ENCODE peak calls at places on chromosomes 12 and 14, in six cellular contexts. I, D, H, Q, J and B are unnamed samples.
A peak's percentile ranks its signal among the peaks of the same experiment; 100 is the strongest.

GRCh38 chr12:8052679-8053078 is 13.5 kb downstream of the C3AR1 start:
- ATAC-seq in Q (no peak), J (no peak), H (peak; percentile 52), D (no peak), I (no peak), B (peak; percentile 57)

GRCh38 chr12:31815096-31815495 is 86.3 kb upstream of the AMN1 start:
- ATAC-seq in H (no peak), J (no peak), I (no peak), D (no peak), Q (no peak), B (no peak)

GRCh38 chr14:99660006-99660566 is 15.2 kb downstream of the HHIPL1 start:
- ATAC-seq in H (peak; percentile 27), I (no peak), J (no peak), D (no peak), Q (no peak), B (no peak)

GRCh38 chr12:81953541-81953940 is 194.4 kb upstream of the PPFIA2 start:
- ATAC-seq in H (no peak), D (no peak), J (no peak), I (no peak), Q (peak; percentile 61), B (no peak)

GRCh38 chr12:101799774-101800173 is 31.0 kb downstream of the GNPTAB start:
- ATAC-seq in J (no peak), D (no peak), I (no peak), Q (peak; percentile 85), H (no peak), B (no peak)

GRCh38 chr14:29798078-29798477 is 129.6 kb downstream of the PRKD1 start:
- ATAC-seq in Q (no peak), J (no peak), D (no peak), H (no peak), I (no peak), B (no peak)

GRCh38 chr12:129332286-129332685 is 479.0 kb downstream of the GLT1D1 start:
- ATAC-seq in I (no peak), D (no peak), J (no peak), H (no peak), Q (no peak), B (no peak)

GRCh38 chr14:97129639-97130038 is 332.5 kb downstream of the VRK1 start:
- ATAC-seq in Q (no peak), H (no peak), I (no peak), J (no peak), D (no peak), B (no peak)

GRCh38 chr12:101414533-101415119 is 7.1 kb upstream of the ARL1 start:
- ATAC-seq in J (peak; percentile 68), Q (no peak), D (peak; percentile 86), I (peak; percentile 32), H (no peak), B (peak; percentile 41)

GRCh38 chr14:99205086-99205688 is 66.8 kb downstream of the BCL11B start:
- ATAC-seq in I (no peak), Q (peak; percentile 58), H (no peak), J (no peak), D (no peak), B (no peak)

GRCh38 chr14:72503696-72504368 is 390.1 kb downstream of the DPF3 start:
- ATAC-seq in D (no peak), J (no peak), I (peak; percentile 47), H (no peak), Q (no peak), B (no peak)

GRCh38 chr12:52200783-52201519 is 9.1 kb upstream of the KRT80 start:
- ATAC-seq in J (no peak), D (no peak), Q (no peak), I (no peak), H (no peak), B (no peak)

GRCh38 chr14:102868956-102869531 is 53.4 kb upstream of the AMN start:
- ATAC-seq in D (no peak), J (no peak), H (no peak), I (peak; percentile 27), Q (no peak), B (no peak)

GRCh38 chr12:3186546-3187237 is 109.5 kb downstream of the TSPAN9 start:
- ATAC-seq in J (no peak), D (no peak), I (no peak), Q (peak; percentile 70), H (no peak), B (no peak)

GRCh38 chr12:12606793-12607589 is 4.7 kb upstream of the CREBL2 start:
- ATAC-seq in H (no peak), D (no peak), Q (peak; percentile 56), I (peak; percentile 45), J (no peak), B (no peak)

GRCh38 chr12:84954415-84954814 is 41.8 kb upstream of the SLC6A15 start:
- ATAC-seq in J (no peak), H (no peak), D (no peak), I (no peak), Q (no peak), B (no peak)

GRCh38 chr12:47004634-47005033 is 74.8 kb upstream of the PCED1B start:
- ATAC-seq in I (no peak), H (peak; percentile 65), J (no peak), D (no peak), Q (no peak), B (no peak)

GRCh38 chr14:67395876-67396189 is 16.1 kb downstream of the PLEK2 start:
- ATAC-seq in H (no peak), J (no peak), Q (no peak), I (no peak), D (no peak), B (no peak)

GRCh38 chr14:88029500-88029899 is 24.6 kb downstream of the GPR65 start:
- ATAC-seq in J (no peak), I (no peak), H (no peak), Q (peak; percentile 93), D (no peak), B (no peak)

GRCh38 chr14:65499138-65499537 is 86.6 kb downstream of the FUT8 start:
- ATAC-seq in Q (peak; percentile 76), I (no peak), J (no peak), H (no peak), D (no peak), B (no peak)

GRCh38 chr12:6494351-6494743 is 445 bp downstream of the NCAPD2 start:
- ATAC-seq in D (no peak), Q (peak; percentile 13), J (no peak), H (no peak), I (no peak), B (no peak)

GRCh38 chr12:54526800-54527630 is 22.4 kb upstream of the PDE1B start:
- ATAC-seq in H (no peak), Q (no peak), I (no peak), D (peak; percentile 36), J (no peak), B (peak; percentile 28)

GRCh38 chr12:18967814-18968213 is 161.7 kb upstream of the PLEKHA5 start:
- ATAC-seq in J (no peak), I (no peak), Q (no peak), D (no peak), H (no peak), B (no peak)

GRCh38 chr14:32986791-32987545 is 48.3 kb downstream of the NPAS3 start:
- ATAC-seq in Q (no peak), J (no peak), D (no peak), I (no peak), H (peak; percentile 71), B (no peak)

GRCh38 chr14:103668117-103668516 is 39.1 kb downstream of the KLC1 start:
- ATAC-seq in H (no peak), Q (no peak), J (no peak), I (no peak), D (no peak), B (no peak)

GRCh38 chr12:48142818-48143674 is 14.3 kb downstream of the ASB8 start:
- ATAC-seq in J (no peak), Q (no peak), I (no peak), H (no peak), D (no peak), B (no peak)

GRCh38 chr14:26849514-26849913 is 251.7 kb upstream of the NOVA1 start:
- ATAC-seq in Q (no peak), D (no peak), H (no peak), I (no peak), J (no peak), B (no peak)

GRCh38 chr14:53412819-53413664 is 259.9 kb upstream of the DDHD1 start:
- ATAC-seq in I (peak; percentile 67), J (no peak), D (peak; percentile 68), Q (no peak), H (peak; percentile 22), B (no peak)

GRCh38 chr12:11540156-11540555 is 109.3 kb upstream of the ETV6 start:
- ATAC-seq in H (no peak), Q (no peak), D (no peak), J (no peak), I (no peak), B (no peak)

GRCh38 chr12:79161249-79161934 is 296.8 kb downstream of the SYT1 start:
- ATAC-seq in J (no peak), H (no peak), Q (no peak), I (no peak), D (no peak), B (no peak)

GRCh38 chr12:108312885-108313203 is 26.3 kb downstream of the CMKLR1 start:
- ATAC-seq in D (no peak), I (peak; percentile 31), Q (peak; percentile 38), J (peak; percentile 82), H (peak; percentile 81), B (peak; percentile 65)

GRCh38 chr14:69797573-69798338 is 715 bp upstream of the SLC10A1 start:
- ATAC-seq in I (peak; percentile 19), D (no peak), Q (no peak), H (no peak), J (no peak), B (no peak)

GRCh38 chr12:62009445-62009844 is 250.8 kb upstream of the USP15 start:
- ATAC-seq in I (no peak), J (no peak), Q (no peak), H (no peak), D (no peak), B (no peak)